ENCODE peak calls at places on chromosomes 12 and 14, in seven cellular contexts. D, Q, I, K, H, A and G are unnamed samples.
A peak's percentile ranks its signal among the peaks of the same experiment; 100 is the strongest.

GRCh38 chr12:106084048-106084671 is 54.6 kb downstream of the NUAK1 start:
- DNase-seq in Q (no peak), A (no peak), D (no peak), H (no peak), I (no peak), K (no peak), G (no peak)

GRCh38 chr14:79074501-79074900 is 904.3 kb downstream of the NRXN3 start:
- DNase-seq in I (no peak), K (no peak), H (no peak), A (no peak), D (no peak), Q (no peak), G (no peak)

GRCh38 chr14:75242546-75243273 is 35.9 kb upstream of the FOS start:
- DNase-seq in I (no peak), A (no peak), K (peak; percentile 90), H (no peak), Q (no peak), D (no peak), G (no peak)

GRCh38 chr14:70735043-70735442 is 74.3 kb downstream of the MAP3K9 start:
- DNase-seq in H (no peak), I (no peak), A (no peak), Q (no peak), D (no peak), K (peak; percentile 84), G (no peak)

GRCh38 chr12:47741340-47741703 is 16.0 kb upstream of the ENDOU start:
- DNase-seq in A (peak; percentile 50), Q (no peak), H (peak; percentile 96), I (peak; percentile 90), K (no peak), D (peak; percentile 14), G (no peak)

GRCh38 chr12:52749827-52750226 is 27.3 kb downstream of the KRT76 start:
- DNase-seq in H (peak; percentile 66), Q (no peak), D (no peak), I (no peak), A (no peak), K (no peak), G (no peak)

GRCh38 chr12:77742631-77743030 is 88.1 kb upstream of the NAV3 start:
- DNase-seq in Q (no peak), H (no peak), A (no peak), D (no peak), K (no peak), I (no peak), G (no peak)

GRCh38 chr14:93060841-93061240 is 54.9 kb downstream of the ITPK1 start:
- DNase-seq in D (no peak), Q (no peak), H (no peak), K (no peak), I (no peak), A (no peak), G (no peak)

GRCh38 chr12:124545508-124546418 is 21.6 kb downstream of the NCOR2 start:
- DNase-seq in H (no peak), D (peak; percentile 11), I (no peak), Q (peak; percentile 55), K (no peak), A (no peak), G (no peak)

GRCh38 chr12:45326358-45326971 is 110.6 kb downstream of the ANO6 start:
- DNase-seq in A (no peak), D (no peak), Q (no peak), K (no peak), I (no peak), H (no peak), G (no peak)

GRCh38 chr12:18943200-18943599 is 186.3 kb upstream of the PLEKHA5 start:
- DNase-seq in D (no peak), H (no peak), K (no peak), A (no peak), I (no peak), Q (no peak), G (no peak)

GRCh38 chr12:5013206-5013830 is 30.4 kb upstream of the KCNA5 start:
- DNase-seq in K (no peak), D (no peak), Q (no peak), H (no peak), I (peak; percentile 53), A (no peak), G (no peak)

GRCh38 chr14:103806805-103807204 is 40.6 kb downstream of the PPP1R13B start:
- DNase-seq in I (no peak), K (no peak), A (no peak), H (no peak), Q (no peak), D (no peak), G (no peak)

GRCh38 chr12:7612851-7613250 is 52.9 kb downstream of the APOBEC1 start:
- DNase-seq in I (no peak), K (no peak), D (no peak), A (peak; percentile 48), H (no peak), Q (no peak), G (no peak)

GRCh38 chr12:64673490-64674169 is 63.3 kb downstream of the RASSF3 start:
- DNase-seq in I (no peak), K (no peak), A (no peak), Q (no peak), H (no peak), D (no peak), G (no peak)

GRCh38 chr12:82758743-82759142 is 72.0 kb downstream of the TMTC2 start:
- DNase-seq in Q (no peak), I (no peak), A (no peak), H (no peak), D (no peak), K (no peak), G (no peak)

GRCh38 chr12:21526721-21527345 is 737 bp downstream of the SPX start:
- DNase-seq in Q (no peak), A (no peak), D (no peak), K (no peak), H (no peak), I (no peak), G (no peak)

GRCh38 chr12:53502983-53503728 is 2.1 kb downstream of the TARBP2 start:
- DNase-seq in D (no peak), H (peak; percentile 84), K (no peak), Q (no peak), A (no peak), I (no peak), G (no peak)

GRCh38 chr14:68757618-68758081 is 35.2 kb downstream of the ZFP36L1 start:
- DNase-seq in A (peak; percentile 96), Q (no peak), I (no peak), K (no peak), H (no peak), D (no peak), G (no peak)

GRCh38 chr12:118404876-118405521 is 28.6 kb downstream of the SUDS3 start:
- DNase-seq in K (peak; percentile 51), Q (peak; percentile 14), H (no peak), D (peak; percentile 13), A (peak; percentile 77), I (peak; percentile 8), G (no peak)